ENCODE peak calls at places on chromosomes 6 and 20, in nine cellular contexts. G, K, X, Y, I, C, U, T and A are unnamed samples.
A peak's percentile ranks its signal among the peaks of the same experiment; 100 is the strongest.

GRCh38 chr6:97586344-97586743 is 303.3 kb upstream of the MMS22L start:
- DNase-seq in I (no peak), C (no peak), K (peak; percentile 60), X (no peak), Y (no peak), G (no peak), T (peak; percentile 50), U (no peak), A (no peak)

GRCh38 chr20:611047-611842 is 1.1 kb upstream of the TCF15 start:
- DNase-seq in K (no peak), X (no peak), G (no peak), I (no peak), C (no peak), Y (no peak), U (no peak), T (no peak), A (no peak)

GRCh38 chr20:19993937-19994667 is 23.1 kb upstream of the NAA20 start:
- DNase-seq in K (peak; percentile 63), Y (no peak), X (no peak), C (no peak), I (no peak), U (no peak), G (peak; percentile 40), T (no peak), A (no peak)

GRCh38 chr6:56292505-56293181 is 45.3 kb upstream of the COL21A1 start:
- DNase-seq in G (peak; percentile 53), C (peak; percentile 51), I (no peak), T (peak; percentile 76), U (no peak), X (no peak), Y (no peak), K (peak; percentile 77), A (no peak)

GRCh38 chr6:17413313-17413750 is 19.9 kb downstream of the CAP2 start:
- DNase-seq in I (no peak), C (no peak), Y (no peak), K (peak; percentile 75), G (no peak), U (no peak), X (no peak), T (no peak), A (no peak)

GRCh38 chr6:148814082-148814790 is 67.4 kb downstream of the UST start:
- DNase-seq in G (no peak), T (no peak), C (no peak), X (no peak), K (no peak), Y (no peak), U (no peak), I (no peak), A (no peak)

GRCh38 chr6:43855247-43855646 is 85.2 kb downstream of the VEGFA start:
- DNase-seq in Y (no peak), K (no peak), C (no peak), I (no peak), U (no peak), X (no peak), T (no peak), G (no peak), A (no peak)

GRCh38 chr6:108592371-108593337 is 31.9 kb downstream of the FOXO3 start:
- DNase-seq in Y (no peak), U (no peak), T (no peak), C (no peak), I (peak; percentile 12), K (peak; percentile 92), G (no peak), X (peak; percentile 68), A (peak; percentile 79)

GRCh38 chr6:46993846-46994245 is 48.3 kb downstream of the ADGRF1 start:
- DNase-seq in K (peak; percentile 81), U (no peak), Y (no peak), G (peak; percentile 90), T (no peak), X (no peak), C (no peak), I (no peak), A (no peak)

GRCh38 chr6:111759836-111760785 is 113.1 kb downstream of the FYN start:
- DNase-seq in Y (no peak), X (no peak), I (no peak), K (peak; percentile 88), T (no peak), U (no peak), C (no peak), G (no peak), A (no peak)

GRCh38 chr6:109008537-109008950 is 86.1 kb downstream of the SESN1 start:
- DNase-seq in U (no peak), G (no peak), X (no peak), C (no peak), I (no peak), T (no peak), K (peak; percentile 83), Y (no peak), A (no peak)

GRCh38 chr6:20400476-20401402 is 940 bp upstream of the E2F3 start:
- DNase-seq in U (no peak), T (peak; percentile 81), Y (no peak), G (peak; percentile 84), I (no peak), C (peak; percentile 33), K (peak; percentile 55), X (peak; percentile 65), A (peak; percentile 69)

GRCh38 chr6:88184921-88185320 is 18.8 kb upstream of the CNR1 start:
- DNase-seq in T (no peak), K (no peak), I (no peak), G (no peak), Y (no peak), U (no peak), C (no peak), X (no peak), A (no peak)

GRCh38 chr6:165219629-165220028 is 89.8 kb downstream of the C6orf118 start:
- DNase-seq in T (no peak), K (peak; percentile 28), G (no peak), U (no peak), X (no peak), I (no peak), Y (no peak), C (no peak), A (no peak)

GRCh38 chr6:138289739-138290138 is 71.4 kb upstream of the PBOV1 start:
- DNase-seq in Y (no peak), K (no peak), G (no peak), T (peak; percentile 62), U (no peak), I (no peak), C (no peak), X (no peak), A (no peak)

GRCh38 chr6:168825226-168826077 is 384.5 kb downstream of the SMOC2 start:
- DNase-seq in K (no peak), G (no peak), C (no peak), U (no peak), X (no peak), Y (no peak), T (no peak), I (no peak), A (no peak)

GRCh38 chr6:125201961-125202729 is 48.6 kb downstream of the TPD52L1 start:
- DNase-seq in Y (no peak), I (no peak), G (peak; percentile 81), T (no peak), K (peak; percentile 79), U (peak; percentile 84), C (peak; percentile 81), X (peak; percentile 57), A (no peak)

GRCh38 chr6:74289881-74290280 is 593.9 kb downstream of the CD109 start:
- DNase-seq in K (peak; percentile 79), C (no peak), T (no peak), U (no peak), G (no peak), Y (no peak), X (no peak), I (no peak), A (no peak)

DNA sequence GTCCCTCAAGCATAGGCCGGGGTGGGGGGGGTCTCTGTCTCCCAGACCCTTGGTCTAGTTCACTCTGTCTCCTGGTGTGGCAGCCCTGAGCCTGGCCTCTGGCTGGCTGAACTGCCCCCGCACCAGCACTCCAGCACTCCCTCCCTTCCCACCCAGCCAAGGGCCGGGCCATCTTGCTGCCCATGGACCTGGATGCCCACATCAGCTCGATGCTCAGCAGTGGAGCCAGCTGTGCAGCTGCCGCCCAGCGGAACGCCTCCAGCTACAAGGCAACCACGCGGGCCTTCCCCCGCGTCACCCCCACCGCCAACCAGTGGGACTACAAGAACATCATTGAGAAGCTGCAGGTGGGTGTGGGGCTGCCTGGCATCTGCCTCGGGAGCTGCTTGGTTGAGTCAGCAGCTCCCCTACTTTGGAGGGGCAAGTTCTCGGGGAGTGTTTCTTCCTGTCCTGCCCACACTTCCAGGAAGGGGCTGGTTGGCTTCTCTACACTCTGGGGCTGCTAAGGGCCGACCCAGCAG is 28.4 kb downstream of the UQCC2 start:
- DNase-seq in X (no peak), G (no peak), K (peak; percentile 23), T (no peak), C (no peak), Y (no peak), I (no peak), U (no peak), A (no peak)
- H3K27ac ChIP-seq in X (no peak overlapping the region), G (no peak overlapping the region), K (no peak overlapping the region), T (no peak overlapping the region), C (no peak overlapping the region), Y (no peak overlapping the region), I (no peak overlapping the region), U (no peak overlapping the region), A (no peak overlapping the region)

GRCh38 chr6:72784581-72784980 is 162.7 kb downstream of the KCNQ5 start:
- DNase-seq in C (no peak), T (no peak), X (no peak), Y (no peak), U (no peak), G (no peak), K (peak; percentile 80), I (no peak), A (no peak)
- H3K4me1 ChIP-seq in C (no peaks in the 10 kb centered on the region), T (peaks cover 60% of the 10 kb centered on the region), X (peaks cover 40% of the 10 kb centered on the region), Y (no peaks in the 10 kb centered on the region), U (no peaks in the 10 kb centered on the region), G (no peaks in the 10 kb centered on the region), K (peaks cover 49% of the 10 kb centered on the region), I (no peaks in the 10 kb centered on the region), A (peaks cover 4% of the 10 kb centered on the region)

DNA sequence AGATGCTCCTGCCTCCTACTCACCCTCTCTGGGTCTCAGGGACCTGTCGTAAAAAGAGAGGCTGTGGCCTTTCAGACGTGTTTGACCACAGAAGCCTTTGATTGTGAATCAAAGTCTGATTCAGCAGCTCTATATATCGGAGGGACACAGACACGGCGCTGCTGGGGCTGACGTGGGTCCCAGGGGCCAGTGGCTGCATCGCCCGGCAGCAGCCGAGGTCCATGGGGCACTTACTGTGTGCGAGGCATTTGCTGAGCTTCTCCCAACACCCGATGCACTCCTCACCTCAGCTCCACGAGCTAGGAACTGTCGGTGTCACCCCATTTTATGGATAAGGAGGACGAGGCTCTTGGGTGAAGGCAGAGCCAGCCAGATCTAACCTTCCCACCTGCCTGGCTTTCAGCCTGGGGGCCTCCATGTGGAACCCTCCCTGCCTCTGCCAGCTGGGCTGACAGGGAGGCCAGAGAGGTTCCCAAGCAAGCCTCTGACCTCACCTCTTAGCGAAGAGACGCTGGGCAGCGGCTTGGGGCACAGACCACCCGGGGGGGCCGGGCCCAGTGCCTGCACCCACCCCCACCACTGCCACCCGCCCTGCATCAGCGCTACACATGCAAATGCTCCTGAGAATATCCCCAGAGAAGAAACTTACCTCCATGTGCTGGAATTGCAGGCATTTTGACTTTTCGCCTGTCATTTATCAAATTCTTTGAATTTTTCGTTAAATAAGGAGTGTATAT is 19.9 kb downstream of the PMEPA1 start:
- DNase-seq in X (no peak), Y (no peak), K (no peak), U (no peak), G (no peak), C (no peak), T (no peak), I (no peak), A (no peak)
- H3K27ac ChIP-seq in X (peak overlapping the region; percentile 78), Y (no peak overlapping the region), K (no peak overlapping the region), U (no peak overlapping the region), G (no peak overlapping the region), C (no peak overlapping the region), T (no peak overlapping the region), I (no peak overlapping the region), A (no peak overlapping the region)

GRCh38 chr6:134064461-134064860 is 12.0 kb upstream of the SLC2A12 start:
- DNase-seq in K (no peak), T (no peak), C (no peak), Y (no peak), I (no peak), X (no peak), U (no peak), G (no peak), A (no peak)
- H3K4me1 ChIP-seq in K (peaks cover 14% of the 10 kb centered on the region), T (no peaks in the 10 kb centered on the region), C (no peaks in the 10 kb centered on the region), Y (peaks cover 2% of the 10 kb centered on the region), I (peaks cover 3% of the 10 kb centered on the region), X (peaks cover 30% of the 10 kb centered on the region), U (no peaks in the 10 kb centered on the region), G (peaks cover 22% of the 10 kb centered on the region), A (peaks cover 4% of the 10 kb centered on the region)